ENCODE peak calls at places on chromosome 21, in four cellular contexts. J is stimulated activated CD8-positive, alpha-beta memory T cell treated with anti-CD3 and anti-CD28 coated beads, Interleukin-12 subunit alpha, Interleukin-12 subunit beta, amount 100 ng/mL, for 4 hours; E is GM04503; A is colonic mucosa. F is an unnamed sample.

GRCh38 chr21:42646836-42647235 is 6.6 kb upstream of the PDE9A start:
- DNase-seq in J (no peak), E (no peak), A (no peak), F (no peak)

GRCh38 chr21:35398366-35398982 is 349.4 kb upstream of the RUNX1 start:
- DNase-seq in J (no peak), E (no peak), A (no peak), F (no peak)

GRCh38 chr21:42724226-42724920 is 71.0 kb downstream of the PDE9A start:
- DNase-seq in J (no peak), E (peak), A (peak), F (peak)

GRCh38 chr21:28257276-28257675 is 735.4 kb downstream of the LTN1 start:
- DNase-seq in J (no peak), E (no peak), A (no peak), F (no peak)

GRCh38 chr21:28357743-28358142 is 634.9 kb downstream of the LTN1 start:
- DNase-seq in J (no peak), E (no peak), A (no peak), F (no peak)

GRCh38 chr21:37737497-37737896 is 178.8 kb downstream of the KCNJ6 start:
- DNase-seq in J (no peak), E (no peak), A (no peak), F (no peak)

GRCh38 chr21:46190491-46191131 is 6.4 kb upstream of the SPATC1L start:
- DNase-seq in J (no peak), E (no peak), A (peak), F (no peak)

GRCh38 chr21:24545807-24546361 is 1061.4 kb downstream of the MRPL39 start:
- DNase-seq in J (no peak), E (no peak), A (no peak), F (no peak)

GRCh38 chr21:43299441-43300277 is 127.3 kb downstream of the SIK1 start:
- DNase-seq in J (no peak), E (no peak), A (no peak), F (no peak)

GRCh38 chr21:21109736-21110135 is 111.5 kb downstream of the NCAM2 start:
- DNase-seq in J (no peak), E (no peak), A (no peak), F (no peak)

GRCh38 chr21:44816761-44817505 is 929 bp downstream of the SUMO3 start:
- DNase-seq in J (no peak), E (no peak), A (peak), F (no peak)

GRCh38 chr21:32382108-32382601 is 10.7 kb downstream of the URB1 start:
- DNase-seq in J (no peak), E (no peak), A (no peak), F (peak)

GRCh38 chr21:36799869-36800268 is 101.0 kb downstream of the SIM2 start:
- DNase-seq in J (no peak), E (no peak), A (no peak), F (no peak)

GRCh38 chr21:15060776-15061175 is 4.0 kb downstream of the NRIP1 start:
- DNase-seq in J (no peak), E (no peak), A (no peak), F (no peak)

GRCh38 chr21:45418301-45419071 is 13.5 kb downstream of the COL18A1 start:
- DNase-seq in J (no peak), E (no peak), A (no peak), F (no peak)

GRCh38 chr21:28111151-28111619 is 881.5 kb downstream of the LTN1 start:
- DNase-seq in J (no peak), E (peak), A (peak), F (peak)

GRCh38 chr21:45954271-45954670 is 27.3 kb upstream of the COL6A1 start:
- DNase-seq in J (no peak), E (no peak), A (no peak), F (peak)

GRCh38 chr21:46056450-46056903 is 41.4 kb upstream of the COL6A2 start:
- DNase-seq in J (no peak), E (peak), A (peak), F (peak)

GRCh38 chr21:45403825-45404725 is 890 bp upstream of the COL18A1 start:
- DNase-seq in J (no peak), E (no peak), A (no peak), F (no peak)

GRCh38 chr21:15164678-15165303 is 100.0 kb upstream of the NRIP1 start:
- DNase-seq in J (no peak), E (no peak), A (peak), F (no peak)

F was measured in AG09309.